ENCODE peak calls at places on chromosomes 11 and 22, in four cellular contexts. E, G, O and R are unnamed samples.
A peak's percentile ranks its signal among the peaks of the same experiment; 100 is the strongest.

GRCh38 chr11:87866951-87867350 is 308.3 kb downstream of the RAB38 start:
- DNase-seq in O (no peak), E (no peak), G (no peak), R (no peak)

GRCh38 chr11:63020671-63021255 is 5.1 kb upstream of the SLC22A8 start:
- DNase-seq in G (no peak), E (no peak), O (no peak), R (peak; percentile 10)

GRCh38 chr11:126917531-126918204 is 82.9 kb downstream of the KIRREL3 start:
- DNase-seq in G (no peak), O (no peak), E (peak; percentile 81), R (peak; percentile 79)

GRCh38 chr11:20015529-20016427 is 144.5 kb downstream of the DBX1 start:
- DNase-seq in O (no peak), E (no peak), G (no peak), R (no peak)

GRCh38 chr22:50569041-50569459 is 6.3 kb upstream of the SYCE3 start:
- DNase-seq in G (no peak), E (no peak), O (peak; percentile 57), R (no peak)

GRCh38 chr22:50469377-50470305 is 5.2 kb downstream of the SBF1 start:
- DNase-seq in O (peak; percentile 70), G (peak; percentile 58), E (peak; percentile 17), R (peak; percentile 56)

GRCh38 chr22:46003271-46004091 is 26.5 kb upstream of the WNT7B start:
- DNase-seq in G (peak; percentile 24), O (peak; percentile 69), E (no peak), R (no peak)

GRCh38 chr11:47850337-47850736 is 2.2 kb upstream of the NUP160 start:
- DNase-seq in G (no peak), E (no peak), O (no peak), R (no peak)

GRCh38 chr22:47100019-47100418 is 337.6 kb downstream of the TBC1D22A start:
- DNase-seq in G (no peak), E (no peak), O (no peak), R (no peak)

GRCh38 chr22:39098026-39098425 is 982 bp downstream of the APOBEC3H start:
- DNase-seq in O (peak; percentile 37), G (no peak), E (no peak), R (no peak)

GRCh38 chr22:39095971-39096370 is 1.1 kb upstream of the APOBEC3H start:
- DNase-seq in G (no peak), E (no peak), O (no peak), R (no peak)

GRCh38 chr22:39098576-39098975 is 1.5 kb downstream of the APOBEC3H start:
- DNase-seq in E (no peak), O (no peak), G (no peak), R (no peak)

GRCh38 chr22:39094717-39095389 is 2.2 kb upstream of the APOBEC3H start:
- DNase-seq in E (no peak), G (no peak), O (no peak), R (no peak)

DNA sequence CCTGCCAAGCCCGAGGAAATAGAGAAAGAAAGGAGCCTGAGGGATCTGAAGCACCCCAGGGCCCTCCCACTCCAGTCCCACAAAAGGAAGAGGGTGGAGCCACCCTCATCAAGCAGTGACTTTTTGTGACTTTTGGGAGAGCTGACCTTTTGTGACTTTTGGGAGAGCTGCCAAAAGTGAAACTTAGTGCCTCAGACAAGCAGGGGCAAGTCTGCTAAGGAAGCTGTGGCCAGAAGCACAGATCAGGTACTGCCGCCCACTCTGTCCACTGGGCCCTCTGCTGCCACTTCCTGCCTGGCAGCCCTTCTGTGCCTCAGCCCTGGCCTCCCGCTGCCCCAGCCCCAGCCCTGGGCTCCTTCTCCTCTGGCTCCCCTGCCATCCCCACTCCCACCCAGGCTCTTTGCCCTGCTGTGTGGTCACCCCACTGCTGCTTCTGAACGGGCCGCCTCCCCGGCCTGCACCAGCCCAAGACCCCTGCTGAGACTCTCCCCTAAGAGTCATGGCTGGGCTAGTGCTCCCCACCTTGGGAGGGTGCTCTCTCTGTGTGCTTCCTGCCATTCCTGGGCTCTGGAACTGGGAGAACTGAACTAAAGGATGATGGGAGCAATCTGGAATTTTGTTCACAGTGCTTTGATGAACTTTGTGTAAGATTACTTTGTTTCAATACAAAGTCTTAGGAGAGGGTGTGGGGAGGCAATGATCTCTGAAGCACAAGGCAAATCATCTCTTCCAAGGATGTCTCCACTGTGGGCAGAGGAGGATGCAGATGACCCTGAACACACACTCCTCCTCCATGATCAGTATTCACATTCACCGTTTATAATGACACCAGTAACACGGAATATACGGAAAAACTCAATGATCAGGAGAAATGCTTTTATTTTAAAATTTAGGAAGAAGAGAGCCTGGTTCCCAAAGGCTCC is at the start of gene APOBEC3H:
- DNase-seq in G (no peak), E (no peak), O (peak; percentile 62), R (peak; percentile 36)
- H3K4me3 ChIP-seq in G (no peak within 1 kb of the TSS), E (no peak within 1 kb of the TSS), O (no peak within 1 kb of the TSS), R (no peak within 1 kb of the TSS)

DNA sequence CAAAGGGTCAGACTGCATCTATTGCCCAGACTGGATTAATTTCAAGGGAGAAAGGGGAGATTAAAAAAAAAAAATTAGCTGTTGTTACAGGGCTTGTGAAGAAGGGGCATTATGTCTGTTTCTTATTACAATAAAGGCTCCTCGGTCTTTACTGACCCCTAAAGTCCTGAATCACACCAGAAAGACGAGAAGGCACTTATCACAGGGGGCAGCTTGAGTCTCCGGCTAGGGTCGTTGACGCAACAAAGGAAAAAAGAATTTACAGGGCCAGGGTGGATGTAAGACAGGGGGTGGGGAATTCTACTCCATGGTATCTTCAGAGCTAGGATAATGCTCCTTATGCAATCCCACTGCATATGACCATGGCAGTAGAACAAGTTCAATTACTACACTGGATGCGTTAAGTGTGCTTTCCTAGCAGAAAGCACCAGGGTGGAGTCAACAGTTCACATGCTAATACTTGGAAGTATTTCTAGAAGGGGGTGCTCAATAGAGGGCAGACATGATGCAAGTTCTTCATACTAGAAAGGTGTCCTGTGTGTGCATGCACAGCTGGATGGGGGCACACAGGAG is 16.5 kb downstream of the DDX17 start:
- DNase-seq in E (no peak), O (no peak), G (no peak), R (no peak)
- H3K36me3 ChIP-seq in E (peaks cover 29% of the 10 kb centered on the region), O (peaks cover 89% of the 10 kb centered on the region), G (peaks cover 100% of the 10 kb centered on the region), R (peaks cover 96% of the 10 kb centered on the region)

GRCh38 chr11:111441443-111441842 is 62.4 kb upstream of the POU2AF1 start:
- DNase-seq in G (no peak), O (peak; percentile 78), E (peak; percentile 58), R (no peak)

GRCh38 chr11:111440416-111441205 is 61.5 kb upstream of the POU2AF1 start:
- DNase-seq in O (peak; percentile 56), E (no peak), G (no peak), R (no peak)

GRCh38 chr11:111438168-111438567 is 59.1 kb upstream of the POU2AF1 start:
- DNase-seq in O (peak; percentile 46), E (no peak), G (no peak), R (no peak)

GRCh38 chr11:111439905-111440304 is 60.8 kb upstream of the POU2AF1 start:
- DNase-seq in O (peak; percentile 18), G (no peak), E (no peak), R (no peak)

DNA sequence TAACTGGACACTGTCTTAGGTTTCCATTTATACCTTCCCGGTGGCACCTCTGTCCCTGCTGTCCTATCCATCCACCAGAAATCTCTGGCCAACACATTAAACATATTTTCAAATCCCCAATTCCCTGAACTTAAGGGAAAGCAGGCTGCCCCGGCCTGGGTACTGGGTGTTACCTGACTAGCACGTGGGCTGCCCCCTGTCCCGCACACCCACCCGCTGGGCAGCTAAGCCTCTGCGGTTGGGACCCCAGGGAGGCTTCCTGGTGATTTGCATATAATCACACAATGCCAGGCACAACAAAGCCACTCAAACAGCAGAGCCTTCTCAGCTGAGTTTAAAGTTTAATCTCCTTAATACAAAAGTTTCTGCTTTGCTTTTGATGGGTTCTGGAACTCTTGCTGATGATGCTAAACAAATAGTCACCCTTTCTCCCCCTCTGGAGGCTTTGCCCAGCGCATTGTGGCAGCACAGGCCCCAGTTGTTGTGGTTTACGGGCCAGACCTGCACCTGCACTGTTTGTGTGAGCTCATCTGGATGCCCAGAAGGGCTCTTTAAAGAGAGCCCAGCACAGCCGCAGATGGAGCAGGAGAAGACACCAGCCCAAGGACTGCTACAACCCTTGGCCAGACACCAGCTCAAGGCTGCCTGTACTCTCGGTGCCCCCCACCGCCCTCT is 59.9 kb upstream of the POU2AF1 start:
- DNase-seq in E (no peak), O (peak; percentile 46), G (no peak), R (no peak)
- H3K4me3 ChIP-seq in E (no peak overlapping the region), O (no peak overlapping the region), G (no peak overlapping the region), R (no peak overlapping the region)

GRCh38 chr11:68890490-68891231 is 13.0 kb downstream of the MRPL21 start:
- DNase-seq in O (peak; percentile 92), E (peak; percentile 73), G (peak; percentile 93), R (no peak)

GRCh38 chr11:68891356-68891948 is 12.2 kb downstream of the MRPL21 start:
- DNase-seq in O (no peak), G (no peak), E (no peak), R (no peak)

GRCh38 chr11:68896171-68896959 is 7.3 kb downstream of the MRPL21 start:
- DNase-seq in O (no peak), G (no peak), E (no peak), R (no peak)

GRCh38 chr11:68892576-68892975 is 11.1 kb downstream of the MRPL21 start:
- DNase-seq in E (no peak), G (no peak), O (no peak), R (no peak)

GRCh38 chr11:68893282-68893681 is 10.3 kb downstream of the MRPL21 start:
- DNase-seq in O (no peak), G (no peak), E (no peak), R (no peak)
- H3K36me3 ChIP-seq in O (peaks cover 60% of the 10 kb centered on the region), G (peaks cover 71% of the 10 kb centered on the region), E (peaks cover 22% of the 10 kb centered on the region), R (peaks cover 38% of the 10 kb centered on the region)

GRCh38 chr11:73528420-73528819 is 69.5 kb downstream of the FAM168A start:
- DNase-seq in G (no peak), E (no peak), O (no peak), R (no peak)
- H3K4me3 ChIP-seq in G (peak overlapping the region; percentile 27), E (peak overlapping the region; percentile 8), O (peak overlapping the region; percentile 28), R (no peak overlapping the region)

GRCh38 chr22:35498026-35498425 is 42.6 kb upstream of the RASD2 start:
- DNase-seq in G (no peak), E (peak; percentile 20), O (peak; percentile 71), R (no peak)

GRCh38 chr22:35493074-35493473 is 47.6 kb upstream of the RASD2 start:
- DNase-seq in O (no peak), E (no peak), G (no peak), R (no peak)

GRCh38 chr22:35498446-35498845 is 42.2 kb upstream of the RASD2 start:
- DNase-seq in G (no peak), O (peak; percentile 79), E (no peak), R (no peak)

GRCh38 chr22:35491908-35492380 is 48.7 kb upstream of the RASD2 start:
- DNase-seq in G (no peak), O (no peak), E (no peak), R (no peak)

GRCh38 chr22:35496768-35497312 is 43.8 kb upstream of the RASD2 start:
- DNase-seq in O (peak; percentile 86), G (no peak), E (no peak), R (no peak)
- H3K36me3 ChIP-seq in O (no peaks in the 10 kb centered on the region), G (no peaks in the 10 kb centered on the region), E (no peaks in the 10 kb centered on the region), R (no peaks in the 10 kb centered on the region)

GRCh38 chr11:74168838-74169237 is 2.0 kb downstream of the C2CD3 start:
- DNase-seq in G (no peak), O (no peak), E (no peak), R (no peak)
- H3K4me3 ChIP-seq in G (no peak overlapping the region), O (no peak overlapping the region), E (no peak overlapping the region), R (no peak overlapping the region)

GRCh38 chr11:72292106-72292790 is 48.3 kb upstream of the PHOX2A start:
- DNase-seq in G (no peak), O (no peak), E (no peak), R (no peak)
- H3K36me3 ChIP-seq in G (peaks cover 18% of the 10 kb centered on the region), O (peaks cover 13% of the 10 kb centered on the region), E (peaks cover 8% of the 10 kb centered on the region), R (no peaks in the 10 kb centered on the region)